ENCODE peak calls at places on chromosomes 12 and 14, in six cellular contexts. O is mesenchymal stem cell; C is CD4-positive, CD25-positive, alpha-beta regulatory T cell; F is OCI-LY7; W is HCT116; B is uterus. S is an unnamed sample. For H3K36me3 and H3K4me1, the result is how much of the 10 kb centered on the place peaks cover.

GRCh38 chr14:62655161-62655560 is 390.1 kb downstream of the KCNH5 start:
- DNase-seq in O (peak), C (no peak), F (no peak), W (no peak), B (no peak), S (no peak)

GRCh38 chr12:4997939-4998338 is 45.7 kb upstream of the KCNA5 start:
- DNase-seq in O (peak), C (no peak), F (no peak), W (no peak), B (peak), S (peak)

GRCh38 chr12:1496162-1496925 is 98.0 kb downstream of the FBXL14 start:
- DNase-seq in O (no peak), C (no peak), F (no peak), W (no peak), B (no peak), S (peak)

GRCh38 chr12:113862570-113863454 is 103.3 kb downstream of the RBM19 start:
- DNase-seq in O (peak), C (no peak), F (no peak), W (no peak), B (no peak), S (no peak)

GRCh38 chr12:52246720-52247621 is 13.9 kb downstream of the KRT7 start:
- DNase-seq in O (no peak), C (no peak), F (no peak), W (peak), B (no peak), S (no peak)

GRCh38 chr14:75715926-75716780 is 55.1 kb downstream of the TTLL5 start:
- DNase-seq in O (peak), C (no peak), F (no peak), W (no peak), B (no peak), S (no peak)

GRCh38 chr12:65673732-65674131 is 150.6 kb upstream of the HMGA2 start:
- DNase-seq in O (peak), C (no peak), F (no peak), W (no peak), B (no peak), S (no peak)

GRCh38 chr12:111655356-111655755 is 30.4 kb downstream of the BRAP start:
- DNase-seq in O (no peak), C (no peak), F (no peak), W (no peak), B (no peak), S (no peak)

GRCh38 chr14:102798926-102799325 is 21.7 kb downstream of the TRAF3 start:
- DNase-seq in O (no peak), C (no peak), F (no peak), W (no peak), B (no peak), S (no peak)

GRCh38 chr12:57744194-57744776 is 554 bp upstream of the TSPAN31 start:
- DNase-seq in O (no peak), C (no peak), F (peak), W (peak), B (peak), S (peak)

GRCh38 chr12:51077930-51078329 is 5.5 kb downstream of the CSRNP2 start:
- DNase-seq in O (peak), C (no peak), F (peak), W (no peak), B (no peak), S (no peak)

GRCh38 chr14:38989917-38990546 is 113.0 kb downstream of the SEC23A start:
- DNase-seq in O (no peak), C (no peak), F (no peak), W (no peak), B (no peak), S (no peak)

DNA sequence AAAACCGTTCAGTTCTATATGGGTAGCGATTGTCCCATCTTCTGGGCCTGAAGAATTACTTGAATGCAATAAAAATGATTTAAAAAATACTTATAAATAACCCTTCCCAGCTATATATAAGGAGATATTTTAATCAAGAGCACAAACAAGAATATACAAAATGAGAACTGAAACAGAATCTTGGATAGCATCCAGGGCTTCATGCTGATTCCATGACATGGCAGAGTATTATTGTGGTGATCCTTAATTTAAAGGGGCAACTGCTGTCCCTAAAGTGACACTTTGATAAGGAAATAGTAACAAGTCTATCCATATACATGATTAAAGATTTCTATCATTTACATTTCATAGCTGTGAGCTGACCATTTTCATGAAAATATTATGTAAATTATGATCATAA is 18.8 kb downstream of the WBP11 start:
- DNase-seq in O (no peak), C (no peak), F (no peak), W (no peak), B (no peak), S (no peak)
- H3K36me3 ChIP-seq in O (under half), C (under half), F (half or more), W (under half), B (under half), S (under half)

GRCh38 chr14:89386214-89386886 is 30.7 kb downstream of the FOXN3 start:
- DNase-seq in O (peak), C (no peak), F (no peak), W (no peak), B (no peak), S (no peak)

GRCh38 chr14:89391123-89391522 is 25.9 kb downstream of the FOXN3 start:
- DNase-seq in O (no peak), C (no peak), F (no peak), W (no peak), B (no peak), S (no peak)

GRCh38 chr14:89391556-89391955 is 25.5 kb downstream of the FOXN3 start:
- DNase-seq in O (no peak), C (no peak), F (no peak), W (no peak), B (no peak), S (no peak)

GRCh38 chr14:89388853-89389252 is 28.2 kb downstream of the FOXN3 start:
- DNase-seq in O (no peak), C (no peak), F (no peak), W (no peak), B (no peak), S (no peak)

GRCh38 chr14:89387922-89388685 is 28.9 kb downstream of the FOXN3 start:
- DNase-seq in O (no peak), C (no peak), F (no peak), W (no peak), B (no peak), S (no peak)
- H3K4me1 ChIP-seq in O (under half), C (under half), F (half or more), W (under half), B (under half), S (under half)

GRCh38 chr12:50017047-50017446 is 8.2 kb downstream of the RACGAP1 start:
- DNase-seq in O (peak), C (no peak), F (no peak), W (no peak), B (peak), S (peak)

GRCh38 chr12:50019524-50019923 is 5.8 kb downstream of the RACGAP1 start:
- DNase-seq in O (no peak), C (no peak), F (no peak), W (no peak), B (no peak), S (no peak)

GRCh38 chr12:50018968-50019367 is 6.3 kb downstream of the RACGAP1 start:
- DNase-seq in O (no peak), C (no peak), F (no peak), W (no peak), B (no peak), S (no peak)

GRCh38 chr12:50014342-50014741 is 11.0 kb downstream of the RACGAP1 start:
- DNase-seq in O (no peak), C (no peak), F (no peak), W (no peak), B (no peak), S (no peak)

GRCh38 chr12:50017653-50018052 is 7.6 kb downstream of the RACGAP1 start:
- DNase-seq in O (peak), C (no peak), F (no peak), W (no peak), B (no peak), S (no peak)
- H3K36me3 ChIP-seq in O (under half), C (under half), F (half or more), W (under half), B (under half), S (under half)

DNA sequence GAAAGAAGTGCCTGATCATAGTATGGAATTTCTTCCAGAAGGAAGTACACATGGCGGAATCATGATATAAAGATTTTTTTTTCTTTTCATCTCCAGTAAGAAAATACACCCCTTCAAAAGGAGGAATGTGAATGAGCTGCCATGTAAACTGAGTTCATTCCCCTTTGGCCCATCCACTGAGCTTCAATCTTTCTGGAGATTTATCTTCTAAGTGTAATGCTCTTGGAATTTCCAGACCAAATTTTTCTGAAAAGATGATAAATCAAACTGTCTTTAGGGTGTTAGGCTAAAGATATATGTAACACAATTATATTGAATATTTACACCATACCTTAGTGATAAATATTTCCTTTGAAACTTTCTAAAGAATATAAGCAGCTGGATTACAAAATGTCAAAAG is 5.2 kb downstream of the DCN start:
- DNase-seq in O (peak), C (no peak), F (no peak), W (no peak), B (no peak), S (no peak)
- H3K4me1 ChIP-seq in O (under half), C (under half), F (under half), W (under half), B (under half), S (under half)

GRCh38 chr12:121724930-121725329 is 12.4 kb downstream of the TMEM120B start:
- DNase-seq in O (no peak), C (no peak), F (no peak), W (no peak), B (no peak), S (no peak)

GRCh38 chr12:121723200-121723599 is 10.6 kb downstream of the TMEM120B start:
- DNase-seq in O (no peak), C (no peak), F (no peak), W (no peak), B (no peak), S (no peak)

GRCh38 chr12:121718653-121719239 is 6.2 kb downstream of the TMEM120B start:
- DNase-seq in O (no peak), C (no peak), F (peak), W (no peak), B (no peak), S (no peak)

GRCh38 chr12:121719926-121720414 is 7.4 kb downstream of the TMEM120B start:
- DNase-seq in O (peak), C (no peak), F (no peak), W (no peak), B (peak), S (no peak)

GRCh38 chr12:121720762-121721161 is 8.2 kb downstream of the TMEM120B start:
- DNase-seq in O (peak), C (no peak), F (no peak), W (no peak), B (no peak), S (no peak)
- H3K36me3 ChIP-seq in O (under half), C (under half), F (under half), W (under half), B (under half), S (under half)

S was measured in thoracic aorta.